ENCODE peak calls at places on chromosome X, in five cellular contexts. One of them, this sample, is unnamed. For H3K9me3, the result is how much of the 10 kb centered on the place peaks cover.

GRCh38 chrX:115560211-115560977 is 580 bp upstream of the PLS3 start:
- DNase-seq in psoas muscle: no peak
- DNase-seq in WERI-Rb-1: no peak
- DNase-seq in GM23248: no peak
- DNase-seq in CD4-positive, CD25-positive, alpha-beta regulatory T cell: no peak
- DNase-seq in this sample: no peak

GRCh38 chrX:65598559-65599147 is 64.1 kb upstream of the LAS1L start:
- DNase-seq in psoas muscle: no peak
- DNase-seq in GM23248: no peak
- DNase-seq in WERI-Rb-1: no peak
- DNase-seq in CD4-positive, CD25-positive, alpha-beta regulatory T cell: no peak
- DNase-seq in this sample: no peak

GRCh38 chrX:51798701-51799100 is 55.5 kb downstream of the GSPT2 start:
- DNase-seq in psoas muscle: no peak
- DNase-seq in WERI-Rb-1: no peak
- DNase-seq in CD4-positive, CD25-positive, alpha-beta regulatory T cell: no peak
- DNase-seq in GM23248: no peak
- DNase-seq in this sample: no peak

GRCh38 chrX:2654436-2655340 is 36.4 kb upstream of the CD99 start:
- DNase-seq in CD4-positive, CD25-positive, alpha-beta regulatory T cell: no peak
- DNase-seq in WERI-Rb-1: no peak
- DNase-seq in GM23248: no peak
- DNase-seq in psoas muscle: no peak
- DNase-seq in this sample: no peak

GRCh38 chrX:1488141-1488540 is 35.4 kb upstream of the ASMTL start:
- DNase-seq in WERI-Rb-1: no peak
- DNase-seq in GM23248: no peak
- DNase-seq in CD4-positive, CD25-positive, alpha-beta regulatory T cell: no peak
- DNase-seq in psoas muscle: no peak
- DNase-seq in this sample: no peak

GRCh38 chrX:133218329-133218728 is at the start of gene TFDP3:
- DNase-seq in WERI-Rb-1: no peak
- DNase-seq in psoas muscle: no peak
- DNase-seq in CD4-positive, CD25-positive, alpha-beta regulatory T cell: no peak
- DNase-seq in GM23248: no peak
- DNase-seq in this sample: no peak

GRCh38 chrX:71096702-71097032 is 1.0 kb downstream of the FOXO4 start:
- DNase-seq in CD4-positive, CD25-positive, alpha-beta regulatory T cell: no peak
- DNase-seq in GM23248: peak
- DNase-seq in psoas muscle: no peak
- DNase-seq in WERI-Rb-1: no peak
- DNase-seq in this sample: no peak

GRCh38 chrX:91122141-91122540 is 312.5 kb upstream of the PABPC5 start:
- DNase-seq in GM23248: no peak
- DNase-seq in CD4-positive, CD25-positive, alpha-beta regulatory T cell: no peak
- DNase-seq in psoas muscle: no peak
- DNase-seq in WERI-Rb-1: no peak
- DNase-seq in this sample: no peak

GRCh38 chrX:40095588-40096394 is 2.0 kb downstream of the BCOR start:
- DNase-seq in CD4-positive, CD25-positive, alpha-beta regulatory T cell: no peak
- DNase-seq in psoas muscle: no peak
- DNase-seq in GM23248: peak
- DNase-seq in WERI-Rb-1: no peak
- DNase-seq in this sample: no peak

GRCh38 chrX:113759422-113759821 is 824.5 kb upstream of the HTR2C start:
- DNase-seq in psoas muscle: no peak
- DNase-seq in WERI-Rb-1: no peak
- DNase-seq in CD4-positive, CD25-positive, alpha-beta regulatory T cell: no peak
- DNase-seq in GM23248: no peak
- DNase-seq in this sample: no peak

GRCh38 chrX:41086627-41086932 is 1.3 kb downstream of the USP9X start:
- DNase-seq in GM23248: no peak
- DNase-seq in WERI-Rb-1: no peak
- DNase-seq in psoas muscle: no peak
- DNase-seq in CD4-positive, CD25-positive, alpha-beta regulatory T cell: no peak
- DNase-seq in this sample: no peak

GRCh38 chrX:75547783-75548182 is 24.9 kb upstream of the ZDHHC15 start:
- DNase-seq in GM23248: peak
- DNase-seq in WERI-Rb-1: no peak
- DNase-seq in psoas muscle: peak
- DNase-seq in CD4-positive, CD25-positive, alpha-beta regulatory T cell: no peak
- DNase-seq in this sample: no peak

GRCh38 chrX:41449615-41450014 is 2.5 kb downstream of the NYX start:
- DNase-seq in GM23248: peak
- DNase-seq in CD4-positive, CD25-positive, alpha-beta regulatory T cell: no peak
- DNase-seq in WERI-Rb-1: no peak
- DNase-seq in psoas muscle: no peak
- DNase-seq in this sample: no peak

GRCh38 chrX:54093159-54093558 is 48.9 kb upstream of the PHF8 start:
- DNase-seq in CD4-positive, CD25-positive, alpha-beta regulatory T cell: no peak
- DNase-seq in psoas muscle: no peak
- DNase-seq in WERI-Rb-1: no peak
- DNase-seq in GM23248: no peak
- DNase-seq in this sample: no peak

GRCh38 chrX:31227250-31227649 is 155.4 kb upstream of the FTHL17 start:
- DNase-seq in psoas muscle: no peak
- DNase-seq in WERI-Rb-1: no peak
- DNase-seq in CD4-positive, CD25-positive, alpha-beta regulatory T cell: no peak
- DNase-seq in GM23248: peak
- DNase-seq in this sample: no peak

GRCh38 chrX:11789809-11790208 is 31.8 kb downstream of the MSL3 start:
- DNase-seq in psoas muscle: no peak
- DNase-seq in GM23248: no peak
- DNase-seq in CD4-positive, CD25-positive, alpha-beta regulatory T cell: no peak
- DNase-seq in WERI-Rb-1: no peak
- DNase-seq in this sample: no peak

GRCh38 chrX:34300871-34301270 is 168.8 kb upstream of the FAM47A start:
- DNase-seq in psoas muscle: no peak
- DNase-seq in CD4-positive, CD25-positive, alpha-beta regulatory T cell: no peak
- DNase-seq in GM23248: peak
- DNase-seq in WERI-Rb-1: peak
- DNase-seq in this sample: no peak

GRCh38 chrX:14357314-14357713 is 172.0 kb upstream of the GLRA2 start:
- DNase-seq in WERI-Rb-1: no peak
- DNase-seq in psoas muscle: no peak
- DNase-seq in GM23248: peak
- DNase-seq in CD4-positive, CD25-positive, alpha-beta regulatory T cell: no peak
- DNase-seq in this sample: no peak

GRCh38 chrX:103656623-103657022 is 27.8 kb downstream of the TCEAL1 start:
- DNase-seq in psoas muscle: no peak
- DNase-seq in CD4-positive, CD25-positive, alpha-beta regulatory T cell: no peak
- DNase-seq in GM23248: peak
- DNase-seq in WERI-Rb-1: no peak
- DNase-seq in this sample: no peak

DNA sequence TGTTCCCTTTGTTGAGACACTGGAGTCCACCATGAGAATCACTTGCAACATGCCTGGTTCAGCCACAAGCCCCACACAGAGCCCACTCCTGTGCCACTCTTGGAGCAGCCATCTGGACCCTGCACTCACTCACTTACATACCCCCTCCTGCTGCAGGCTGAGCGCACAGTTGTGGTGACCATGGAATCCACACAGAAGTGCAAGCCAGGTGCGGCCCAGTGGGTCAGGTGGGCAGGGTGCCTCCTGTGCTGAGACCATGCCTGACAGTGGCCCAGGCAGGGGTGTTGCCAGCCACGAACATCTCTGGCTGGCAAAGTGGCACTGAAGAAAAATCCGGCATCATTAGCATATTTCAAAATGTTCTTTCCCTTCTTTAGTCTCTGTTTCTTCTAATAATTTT is 17.4 kb upstream of the CXorf51A start:
- DNase-seq in CD4-positive, CD25-positive, alpha-beta regulatory T cell: no peak
- DNase-seq in WERI-Rb-1: peak
- DNase-seq in GM23248: no peak
- DNase-seq in psoas muscle: no peak
- DNase-seq in this sample: no peak
- H3K9me3 ChIP-seq in CD4-positive, CD25-positive, alpha-beta regulatory T cell: under half
- H3K9me3 ChIP-seq in WERI-Rb-1: under half
- H3K9me3 ChIP-seq in GM23248: under half
- H3K9me3 ChIP-seq in psoas muscle: under half
- H3K9me3 ChIP-seq in this sample: under half

GRCh38 chrX:95628796-95629195 is 1055.8 kb upstream of the DIAPH2 start:
- DNase-seq in psoas muscle: no peak
- DNase-seq in CD4-positive, CD25-positive, alpha-beta regulatory T cell: no peak
- DNase-seq in WERI-Rb-1: no peak
- DNase-seq in GM23248: no peak
- DNase-seq in this sample: no peak
- H3K9me3 ChIP-seq in psoas muscle: under half
- H3K9me3 ChIP-seq in CD4-positive, CD25-positive, alpha-beta regulatory T cell: under half
- H3K9me3 ChIP-seq in WERI-Rb-1: under half
- H3K9me3 ChIP-seq in GM23248: under half
- H3K9me3 ChIP-seq in this sample: under half

GRCh38 chrX:49846545-49846944 is 17.4 kb downstream of the PAGE4 start:
- DNase-seq in GM23248: no peak
- DNase-seq in CD4-positive, CD25-positive, alpha-beta regulatory T cell: no peak
- DNase-seq in WERI-Rb-1: no peak
- DNase-seq in psoas muscle: no peak
- DNase-seq in this sample: no peak
- H3K9me3 ChIP-seq in GM23248: under half
- H3K9me3 ChIP-seq in CD4-positive, CD25-positive, alpha-beta regulatory T cell: under half
- H3K9me3 ChIP-seq in WERI-Rb-1: under half
- H3K9me3 ChIP-seq in psoas muscle: under half
- H3K9me3 ChIP-seq in this sample: under half

DNA sequence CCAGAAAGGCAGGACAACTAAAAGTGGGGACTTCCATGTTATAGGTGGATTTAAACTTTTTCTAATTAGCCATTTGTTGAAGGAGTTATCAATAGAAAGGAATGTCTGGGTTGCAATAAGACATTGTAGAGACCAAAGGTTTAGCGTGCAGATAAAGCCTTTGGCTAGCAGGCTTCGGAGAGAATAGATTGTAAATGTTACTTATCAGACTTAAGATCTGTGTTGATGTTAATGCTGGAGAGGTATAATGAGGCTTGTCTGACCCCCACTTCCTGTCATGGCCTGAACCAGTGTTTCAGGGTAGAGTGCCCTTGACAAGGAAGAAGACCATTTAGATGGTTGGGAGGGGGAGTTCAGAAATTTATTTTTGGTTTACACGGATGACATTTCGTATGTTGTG is 67.1 kb upstream of the SPIN4 start:
- DNase-seq in psoas muscle: no peak
- DNase-seq in GM23248: no peak
- DNase-seq in CD4-positive, CD25-positive, alpha-beta regulatory T cell: no peak
- DNase-seq in WERI-Rb-1: no peak
- DNase-seq in this sample: no peak
- H3K9me3 ChIP-seq in psoas muscle: under half
- H3K9me3 ChIP-seq in GM23248: under half
- H3K9me3 ChIP-seq in CD4-positive, CD25-positive, alpha-beta regulatory T cell: under half
- H3K9me3 ChIP-seq in WERI-Rb-1: under half
- H3K9me3 ChIP-seq in this sample: under half

DNA sequence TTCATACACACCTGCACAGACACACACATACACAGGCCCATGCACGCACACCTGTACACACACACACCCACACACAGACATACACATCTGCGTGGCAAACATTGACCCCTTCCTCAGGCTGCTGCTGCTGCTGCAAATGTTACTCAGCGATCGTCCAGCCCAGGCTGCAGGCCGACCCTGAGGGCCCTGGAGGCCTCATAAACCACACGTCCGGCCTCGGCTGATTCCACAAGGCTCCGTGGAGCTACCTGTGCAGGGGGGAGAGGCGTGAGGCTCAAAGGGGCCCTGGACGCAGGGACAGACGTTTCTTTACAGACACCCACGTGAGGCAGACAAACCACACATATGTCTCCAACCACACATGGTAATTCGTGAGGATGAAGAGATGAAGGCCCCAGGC is 53.9 kb upstream of the PPP2R3B start:
- DNase-seq in CD4-positive, CD25-positive, alpha-beta regulatory T cell: no peak
- DNase-seq in WERI-Rb-1: no peak
- DNase-seq in psoas muscle: no peak
- DNase-seq in GM23248: no peak
- DNase-seq in this sample: no peak
- H3K9me3 ChIP-seq in CD4-positive, CD25-positive, alpha-beta regulatory T cell: under half
- H3K9me3 ChIP-seq in WERI-Rb-1: under half
- H3K9me3 ChIP-seq in psoas muscle: under half
- H3K9me3 ChIP-seq in GM23248: under half
- H3K9me3 ChIP-seq in this sample: under half

DNA sequence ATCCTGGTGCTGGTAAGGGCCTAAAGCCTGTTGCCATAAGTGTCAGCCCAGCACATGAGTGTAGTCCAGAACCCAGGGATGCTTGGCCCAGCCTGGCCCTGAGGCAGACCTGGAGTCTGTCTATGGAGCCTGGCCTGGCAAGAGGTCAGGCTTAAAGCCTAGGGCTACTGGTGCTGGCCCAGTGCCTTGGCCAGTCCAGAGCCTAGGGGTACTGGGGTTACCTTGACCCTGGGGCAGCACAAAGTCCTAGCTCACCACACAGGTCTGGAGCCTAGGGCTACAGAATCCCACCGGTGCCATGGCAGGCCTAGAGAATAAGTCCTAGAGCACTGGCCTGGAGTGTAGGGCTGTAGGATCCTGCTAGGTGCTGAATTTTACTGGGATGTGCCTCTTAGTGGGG is 393.8 kb downstream of the MAGEE1 start:
- DNase-seq in GM23248: no peak
- DNase-seq in WERI-Rb-1: no peak
- DNase-seq in CD4-positive, CD25-positive, alpha-beta regulatory T cell: no peak
- DNase-seq in psoas muscle: no peak
- DNase-seq in this sample: no peak
- H3K9me3 ChIP-seq in GM23248: under half
- H3K9me3 ChIP-seq in WERI-Rb-1: under half
- H3K9me3 ChIP-seq in CD4-positive, CD25-positive, alpha-beta regulatory T cell: under half
- H3K9me3 ChIP-seq in psoas muscle: under half
- H3K9me3 ChIP-seq in this sample: under half

GRCh38 chrX:154836163-154836562 is 1.7 kb upstream of the SMIM9 start:
- DNase-seq in WERI-Rb-1: no peak
- DNase-seq in CD4-positive, CD25-positive, alpha-beta regulatory T cell: no peak
- DNase-seq in psoas muscle: no peak
- DNase-seq in GM23248: no peak
- DNase-seq in this sample: no peak
- H3K9me3 ChIP-seq in WERI-Rb-1: under half
- H3K9me3 ChIP-seq in CD4-positive, CD25-positive, alpha-beta regulatory T cell: under half
- H3K9me3 ChIP-seq in psoas muscle: under half
- H3K9me3 ChIP-seq in GM23248: under half
- H3K9me3 ChIP-seq in this sample: under half

GRCh38 chrX:9495496-9495895 is 30.6 kb downstream of the TBL1X start:
- DNase-seq in WERI-Rb-1: no peak
- DNase-seq in psoas muscle: no peak
- DNase-seq in CD4-positive, CD25-positive, alpha-beta regulatory T cell: no peak
- DNase-seq in GM23248: no peak
- DNase-seq in this sample: no peak

GRCh38 chrX:9498236-9498635 is 33.4 kb downstream of the TBL1X start:
- DNase-seq in GM23248: no peak
- DNase-seq in psoas muscle: no peak
- DNase-seq in WERI-Rb-1: no peak
- DNase-seq in CD4-positive, CD25-positive, alpha-beta regulatory T cell: no peak
- DNase-seq in this sample: no peak

GRCh38 chrX:9494806-9495205 is 29.9 kb downstream of the TBL1X start:
- DNase-seq in WERI-Rb-1: no peak
- DNase-seq in CD4-positive, CD25-positive, alpha-beta regulatory T cell: no peak
- DNase-seq in GM23248: peak
- DNase-seq in psoas muscle: no peak
- DNase-seq in this sample: no peak

GRCh38 chrX:9492901-9493300 is 28.0 kb downstream of the TBL1X start:
- DNase-seq in psoas muscle: no peak
- DNase-seq in CD4-positive, CD25-positive, alpha-beta regulatory T cell: no peak
- DNase-seq in WERI-Rb-1: no peak
- DNase-seq in GM23248: no peak
- DNase-seq in this sample: no peak

GRCh38 chrX:9493936-9494335 is 29.1 kb downstream of the TBL1X start:
- DNase-seq in psoas muscle: no peak
- DNase-seq in WERI-Rb-1: no peak
- DNase-seq in GM23248: peak
- DNase-seq in CD4-positive, CD25-positive, alpha-beta regulatory T cell: no peak
- DNase-seq in this sample: no peak
- H3K9me3 ChIP-seq in psoas muscle: under half
- H3K9me3 ChIP-seq in WERI-Rb-1: under half
- H3K9me3 ChIP-seq in GM23248: under half
- H3K9me3 ChIP-seq in CD4-positive, CD25-positive, alpha-beta regulatory T cell: under half
- H3K9me3 ChIP-seq in this sample: under half

This sample was measured in T-helper 17 cell.